ENCODE peak calls at places on chromosomes 13 and 19, in ten cellular contexts. F is RWPE1; D is AG09309; H is H9; M is suprapubic skin; N is neural progenitor cell; T is activated CD8-positive, alpha-beta T cell treated with anti-CD3 and anti-CD28 coated beads for 36 hours; X is WTC11; G is ovary; Z is natural killer cell. U is an unnamed sample.

GRCh38 chr19:7101498-7102253 is 32.2 kb downstream of the ZNF557 start:
- DNase-seq in F (no peak), D (no peak), H (no peak), M (no peak), N (no peak), T (no peak), X (no peak), G (no peak), Z (no peak), U (no peak)

GRCh38 chr19:5049561-5049960 is 80.6 kb downstream of the KDM4B start:
- DNase-seq in F (no peak), D (no peak), H (no peak), M (no peak), N (no peak), T (no peak), X (no peak), G (no peak), Z (no peak), U (no peak)

GRCh38 chr19:17966497-17967257 is at the start of gene KCNN1:
- DNase-seq in F (peak; percentile 47), D (no peak), H (no peak), M (no peak), N (peak; percentile 85), T (no peak), X (peak; percentile 76), G (no peak), Z (no peak), U (peak; percentile 52)

GRCh38 chr19:535017-535835 is 3.7 kb downstream of the CDC34 start:
- DNase-seq in F (no peak), D (no peak), H (peak; percentile 28), M (no peak), N (no peak), T (no peak), X (no peak), G (peak; percentile 34), Z (no peak), U (no peak)

GRCh38 chr19:10112895-10113591 is 1.6 kb downstream of the P2RY11 start:
- DNase-seq in F (no peak), D (no peak), H (peak; percentile 87), M (no peak), N (peak; percentile 62), T (peak; percentile 80), X (peak; percentile 86), G (peak; percentile 39), Z (peak; percentile 68), U (peak; percentile 51)

GRCh38 chr19:16660763-16661479 is at the start of gene TMEM38A:
- DNase-seq in F (peak; percentile 55), D (no peak), H (peak; percentile 47), M (peak; percentile 79), N (peak; percentile 63), T (peak; percentile 27), X (peak; percentile 38), G (peak; percentile 46), Z (peak; percentile 52), U (peak; percentile 34)

GRCh38 chr13:40285634-40286033 is 380.8 kb downstream of the FOXO1 start:
- DNase-seq in F (no peak), D (no peak), H (no peak), M (no peak), N (no peak), T (no peak), X (no peak), G (no peak), Z (no peak), U (no peak)

GRCh38 chr19:3680939-3681338 is 19.3 kb downstream of the PIP5K1C start:
- DNase-seq in F (no peak), D (no peak), H (no peak), M (no peak), N (no peak), T (no peak), X (no peak), G (no peak), Z (no peak), U (no peak)

GRCh38 chr13:99150575-99151370 is 49.9 kb upstream of the UBAC2 start:
- DNase-seq in F (peak; percentile 96), D (peak; percentile 76), H (no peak), M (no peak), N (no peak), T (no peak), X (no peak), G (no peak), Z (no peak), U (no peak)

GRCh38 chr13:94553766-94554165 is 42.2 kb downstream of the TGDS start:
- DNase-seq in F (no peak), D (no peak), H (no peak), M (no peak), N (no peak), T (no peak), X (no peak), G (no peak), Z (no peak), U (no peak)

DNA sequence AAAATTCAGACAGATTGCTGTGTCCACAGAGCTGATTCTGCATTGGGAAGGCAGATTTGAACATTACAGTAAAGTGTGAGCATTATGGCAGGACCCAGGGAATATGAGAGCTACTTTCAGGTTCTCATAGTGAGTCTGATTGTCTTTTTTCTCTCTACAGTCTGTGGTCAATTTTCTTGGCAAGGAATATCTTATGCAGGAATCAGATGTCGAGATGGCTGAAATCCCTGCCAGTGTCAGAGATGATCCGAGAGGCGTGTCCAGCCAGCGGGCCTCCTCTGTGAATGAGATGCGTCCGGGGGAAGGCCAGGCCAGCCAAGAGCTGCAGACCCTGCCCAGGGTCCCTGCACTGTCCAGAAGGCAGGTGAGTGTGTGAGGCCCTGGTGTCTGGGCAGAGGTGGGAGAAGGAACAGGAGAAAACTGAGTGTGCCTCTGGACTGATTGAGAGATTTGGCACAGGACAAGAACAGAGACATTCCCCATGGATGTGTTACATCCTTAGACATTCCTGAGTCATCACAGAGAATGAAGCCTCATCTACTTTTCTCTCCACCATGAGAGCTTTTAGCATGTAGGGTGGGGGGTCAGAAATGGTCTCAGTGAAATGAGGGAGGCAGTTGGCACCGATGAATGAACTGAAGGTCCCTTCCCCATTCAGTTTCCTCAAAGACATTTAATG is 27.3 kb upstream of the EDDM13 start:
- DNase-seq in F (no peak), D (no peak), H (no peak), M (no peak), N (no peak), T (no peak), X (no peak), G (no peak), Z (no peak), U (no peak)
- TF ChIP-seq CTCF in F (no peak), D (no peak), H (no peak), M (no peak), N (no peak), T (no peak), X (no peak), G (no peak), Z (no peak), U (no peak)

DNA sequence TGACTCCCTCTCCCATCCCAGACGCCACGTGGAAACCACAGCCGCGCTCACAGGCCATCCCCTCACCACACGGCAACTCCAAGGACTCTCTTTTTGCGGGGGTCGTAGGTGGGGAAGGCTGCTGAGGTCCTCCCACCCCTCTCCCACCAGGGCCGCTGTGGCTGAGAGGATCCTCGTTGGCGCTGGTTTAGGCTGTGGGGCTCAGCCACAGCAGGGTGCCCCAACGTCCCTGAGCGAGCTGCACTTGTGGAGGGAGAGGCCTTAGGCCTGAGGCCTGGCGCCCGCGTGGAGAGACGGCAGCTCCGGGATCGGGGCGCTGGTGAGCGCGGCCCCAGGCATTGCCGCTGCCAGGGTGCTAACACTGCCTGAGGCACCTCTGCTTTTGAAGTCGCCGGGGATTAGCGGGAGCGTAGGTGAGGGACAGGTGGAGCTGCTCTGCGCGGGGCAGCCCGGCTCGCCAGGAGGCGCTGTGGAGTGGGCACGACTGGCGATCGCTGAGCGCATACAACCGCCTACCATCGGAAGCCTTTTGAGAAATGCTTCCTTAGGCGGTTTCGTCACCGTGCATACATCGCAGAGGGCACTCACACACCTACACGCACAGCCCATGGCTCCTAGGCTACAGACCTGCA is 9.0 kb downstream of the ZSCAN1 start:
- DNase-seq in F (no peak), D (no peak), H (peak; percentile 87), M (no peak), N (peak; percentile 51), T (no peak), X (peak; percentile 94), G (no peak), Z (no peak), U (no peak)
- TF ChIP-seq CTCF in F (no peak), D (no peak), H (peak; percentile 60), M (no peak), N (peak; percentile 46), T (no peak), X (peak; percentile 69), G (no peak), Z (no peak), U (peak; percentile 26)

GRCh38 chr19:48192750-48193149 is 22.3 kb downstream of the ZSWIM9 start:
- DNase-seq in F (no peak), D (no peak), H (no peak), M (no peak), N (no peak), T (no peak), X (no peak), G (no peak), Z (no peak), U (no peak)

GRCh38 chr19:48196933-48197665 is 26.6 kb downstream of the ZSWIM9 start:
- DNase-seq in F (no peak), D (no peak), H (no peak), M (no peak), N (no peak), T (no peak), X (no peak), G (no peak), Z (no peak), U (no peak)

GRCh38 chr19:48195106-48195830 is 24.8 kb downstream of the ZSWIM9 start:
- DNase-seq in F (no peak), D (no peak), H (no peak), M (no peak), N (no peak), T (no peak), X (no peak), G (no peak), Z (no peak), U (no peak)

GRCh38 chr19:48196321-48196761 is 25.9 kb downstream of the ZSWIM9 start:
- DNase-seq in F (no peak), D (no peak), H (no peak), M (no peak), N (no peak), T (no peak), X (no peak), G (no peak), Z (no peak), U (no peak)

GRCh38 chr19:48194041-48194871 is 23.8 kb downstream of the ZSWIM9 start:
- DNase-seq in F (no peak), D (no peak), H (peak; percentile 54), M (peak; percentile 73), N (peak; percentile 48), T (peak; percentile 62), X (peak; percentile 56), G (no peak), Z (no peak), U (no peak)
- TF ChIP-seq CTCF in F (peak; percentile 34), D (peak; percentile 58), H (peak; percentile 72), M (no peak), N (peak; percentile 64), T (peak; percentile 70), X (peak; percentile 58), G (no peak), Z (peak; percentile 37), U (peak; percentile 56)

DNA sequence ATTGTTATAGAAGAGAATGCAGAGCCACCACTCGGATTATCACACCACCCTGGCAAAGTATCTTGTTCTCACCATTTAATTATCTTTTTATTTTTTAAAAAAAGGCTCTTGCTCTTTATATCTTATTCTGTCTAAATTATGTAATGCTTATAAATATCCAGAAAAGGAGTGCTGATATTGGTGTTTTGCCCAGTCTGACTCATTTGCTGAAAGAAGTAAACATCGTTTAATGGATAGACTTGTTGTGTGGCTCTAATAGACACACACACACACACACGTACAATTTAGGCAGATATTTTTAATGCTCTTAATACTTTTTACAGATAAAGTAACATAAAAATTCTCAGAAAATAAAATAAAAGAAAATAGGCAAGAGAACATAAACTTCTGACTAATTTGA is 641.9 kb upstream of the ARGLU1 start:
- DNase-seq in F (no peak), D (peak; percentile 24), H (no peak), M (no peak), N (no peak), T (no peak), X (no peak), G (no peak), Z (no peak), U (no peak)
- TF ChIP-seq CTCF in F (no peak), D (no peak), H (no peak), M (no peak), N (no peak), T (no peak), X (no peak), G (no peak), Z (no peak), U (no peak)

U was measured in progenitor cell of endocrine pancreas.